ENCODE peak calls at places on chromosomes 12 and 14, in eight cellular contexts. Y is spleen; J is PC-3; O is HCT116; W is activated naive CD4-positive, alpha-beta T cell; M is adipocyte; I is activated T-cell treated with anti-CD3 and anti-CD28 coated beads, Interleukin-2, amount 50 U/mL, for 24 hours; P is astrocyte of the spinal cord. T is an unnamed sample.

GRCh38 chr14:103974575-103974974 is 32.2 kb upstream of the RD3L start:
- DNase-seq in Y (no peak), J (no peak), O (no peak), W (no peak), M (no peak), I (no peak), P (no peak), T (no peak)

GRCh38 chr12:123111498-123112165 is 39.3 kb downstream of the PITPNM2 start:
- DNase-seq in Y (no peak), J (no peak), O (no peak), W (no peak), M (peak), I (no peak), P (peak), T (no peak)

GRCh38 chr12:10617868-10618267 is 4.5 kb upstream of the MAGOHB start:
- DNase-seq in Y (no peak), J (no peak), O (no peak), W (no peak), M (no peak), I (no peak), P (no peak), T (no peak)

GRCh38 chr14:26960049-26960688 is 362.3 kb upstream of the NOVA1 start:
- DNase-seq in Y (no peak), J (no peak), O (no peak), W (no peak), M (no peak), I (no peak), P (no peak), T (no peak)

GRCh38 chr14:105503918-105504692 is 13.1 kb downstream of the TEDC1 start:
- DNase-seq in Y (no peak), J (no peak), O (no peak), W (no peak), M (no peak), I (no peak), P (no peak), T (peak)

GRCh38 chr12:69105101-69105613 is 134.2 kb upstream of the CPSF6 start:
- DNase-seq in Y (no peak), J (peak), O (no peak), W (no peak), M (no peak), I (no peak), P (no peak), T (no peak)

GRCh38 chr14:104881369-104881979 is 16.4 kb downstream of the CEP170B start:
- DNase-seq in Y (peak), J (no peak), O (no peak), W (no peak), M (no peak), I (no peak), P (no peak), T (no peak)

GRCh38 chr12:112239020-112239419 is 113.7 kb downstream of the TRAFD1 start:
- DNase-seq in Y (no peak), J (no peak), O (no peak), W (no peak), M (no peak), I (no peak), P (no peak), T (no peak)

GRCh38 chr12:57112492-57113294 is 1.5 kb upstream of the STAT6 start:
- DNase-seq in Y (no peak), J (no peak), O (no peak), W (no peak), M (no peak), I (no peak), P (no peak), T (no peak)

GRCh38 chr12:81332054-81332453 is 254.2 kb downstream of the ACSS3 start:
- DNase-seq in Y (no peak), J (no peak), O (no peak), W (no peak), M (no peak), I (no peak), P (peak), T (no peak)

GRCh38 chr14:100738269-100738691 is 11.6 kb downstream of the DLK1 start:
- DNase-seq in Y (peak), J (no peak), O (no peak), W (no peak), M (no peak), I (no peak), P (no peak), T (no peak)

GRCh38 chr12:5619628-5620027 is 187.7 kb downstream of the NTF3 start:
- DNase-seq in Y (no peak), J (no peak), O (no peak), W (no peak), M (no peak), I (no peak), P (no peak), T (no peak)

GRCh38 chr12:56616924-56617323 is 13.2 kb downstream of the BAZ2A start:
- DNase-seq in Y (no peak), J (no peak), O (no peak), W (no peak), M (no peak), I (no peak), P (no peak), T (no peak)

GRCh38 chr12:47997321-47997720 is 7.0 kb downstream of the COL2A1 start:
- DNase-seq in Y (no peak), J (peak), O (no peak), W (no peak), M (no peak), I (no peak), P (no peak), T (no peak)

GRCh38 chr14:90518941-90519256 is 122.1 kb downstream of the CALM1 start:
- DNase-seq in Y (peak), J (peak), O (peak), W (no peak), M (no peak), I (peak), P (no peak), T (no peak)

GRCh38 chr14:100557658-100558057 is 29.6 kb downstream of the BEGAIN start:
- DNase-seq in Y (no peak), J (no peak), O (no peak), W (no peak), M (no peak), I (no peak), P (no peak), T (no peak)

GRCh38 chr14:100325231-100325632 is 2.1 kb downstream of the SLC25A47 start:
- DNase-seq in Y (no peak), J (no peak), O (no peak), W (no peak), M (no peak), I (no peak), P (no peak), T (no peak)

GRCh38 chr12:6792522-6793201 is 3.3 kb downstream of the CD4 start:
- DNase-seq in Y (peak), J (no peak), O (no peak), W (no peak), M (peak), I (peak), P (peak), T (no peak)

GRCh38 chr12:63846249-63846967 is 1.9 kb downstream of the SRGAP1 start:
- DNase-seq in Y (no peak), J (peak), O (no peak), W (no peak), M (peak), I (no peak), P (peak), T (no peak)

T was measured in coronary artery.